ENCODE peak calls at places on chromosome 14, in ten cellular contexts. S, G, I, E, W, D, L, V, M and X are unnamed samples.

GRCh38 chr14:57747036-57747435 is 118.9 kb downstream of the SLC35F4 start:
- DNase-seq in W (peak), E (no peak), S (no peak), V (no peak), I (no peak), M (no peak), L (no peak), G (no peak), D (no peak), X (peak)

GRCh38 chr14:89957791-89958190 is 2.1 kb downstream of the TDP1 start:
- DNase-seq in D (no peak), V (no peak), W (no peak), M (no peak), L (no peak), E (no peak), I (no peak), G (no peak), S (no peak), X (no peak)

GRCh38 chr14:72751276-72752033 is 142.4 kb downstream of the DPF3 start:
- DNase-seq in S (no peak), G (no peak), E (no peak), M (no peak), L (no peak), D (no peak), W (no peak), V (no peak), I (no peak), X (no peak)

GRCh38 chr14:49553892-49554291 is 32.3 kb downstream of the RPS29 start:
- DNase-seq in W (no peak), D (no peak), V (no peak), I (no peak), S (no peak), E (no peak), M (no peak), G (no peak), L (no peak), X (no peak)

GRCh38 chr14:48936352-48936751 is 649.8 kb downstream of the RPS29 start:
- DNase-seq in M (no peak), S (no peak), V (no peak), G (no peak), I (no peak), L (no peak), E (no peak), W (peak), D (no peak), X (no peak)

GRCh38 chr14:59352951-59353350 is 112.2 kb downstream of the GPR135 start:
- DNase-seq in M (no peak), S (no peak), I (no peak), L (no peak), W (no peak), V (no peak), D (no peak), G (no peak), E (no peak), X (no peak)

GRCh38 chr14:37594238-37594915 is 672 bp downstream of the FOXA1 start:
- DNase-seq in E (peak), G (no peak), S (peak), I (no peak), D (peak), W (peak), V (no peak), M (peak), L (peak), X (peak)

GRCh38 chr14:71523630-71524320 is 408.5 kb upstream of the RGS6 start:
- DNase-seq in E (no peak), V (no peak), I (peak), W (no peak), G (no peak), D (no peak), L (no peak), S (no peak), M (no peak), X (no peak)

GRCh38 chr14:90491221-90491867 is 94.5 kb downstream of the CALM1 start:
- DNase-seq in I (no peak), L (peak), W (peak), S (no peak), G (peak), M (no peak), D (no peak), E (no peak), V (no peak), X (peak)

GRCh38 chr14:99537399-99537798 is 56.2 kb downstream of the CCNK start:
- DNase-seq in E (no peak), G (no peak), W (peak), D (no peak), V (no peak), I (no peak), M (no peak), S (no peak), L (no peak), X (no peak)

GRCh38 chr14:54001189-54001878 is 44.7 kb upstream of the BMP4 start:
- DNase-seq in V (no peak), L (no peak), G (no peak), I (no peak), W (no peak), M (no peak), E (peak), S (no peak), D (no peak), X (no peak)

GRCh38 chr14:55373784-55374725 is 37.6 kb downstream of the ATG14 start:
- DNase-seq in G (no peak), V (no peak), I (peak), S (no peak), D (no peak), L (no peak), E (no peak), W (peak), M (no peak), X (no peak)

GRCh38 chr14:50399251-50400032 is 2.8 kb upstream of the CDKL1 start:
- DNase-seq in E (no peak), G (peak), D (no peak), W (peak), M (no peak), I (no peak), V (no peak), L (no peak), S (no peak), X (peak)

GRCh38 chr14:76834296-76834695 is 8.1 kb downstream of the LRRC74A start:
- DNase-seq in L (no peak), W (no peak), S (no peak), V (no peak), M (no peak), D (no peak), I (no peak), G (no peak), E (peak), X (peak)
- H3K4me3 ChIP-seq in L (no peak), W (no peak), S (no peak), V (no peak), M (no peak), D (no peak), I (no peak), G (no peak), E (no peak), X (no peak)

GRCh38 chr14:28754209-28754985 is 12.2 kb upstream of the FOXG1 start:
- DNase-seq in D (peak), G (no peak), V (no peak), M (no peak), I (peak), S (no peak), E (peak), L (no peak), W (peak), X (peak)
- TF ChIP-seq CTCF in D (peak), G (peak), V (peak), M (peak), I (peak), S (no peak), E (peak), L (peak), W (peak), X (peak)

GRCh38 chr14:87111741-87112140 is 881.2 kb downstream of the GALC start:
- DNase-seq in M (no peak), E (no peak), G (no peak), V (no peak), D (no peak), L (no peak), I (no peak), S (no peak), W (no peak), X (no peak)

GRCh38 chr14:87113286-87113685 is 879.7 kb downstream of the GALC start:
- DNase-seq in D (no peak), E (no peak), M (no peak), V (no peak), S (no peak), G (no peak), W (no peak), I (no peak), L (no peak), X (no peak)

GRCh38 chr14:87108726-87109125 is 884.3 kb downstream of the GALC start:
- DNase-seq in L (no peak), G (no peak), I (no peak), V (no peak), S (no peak), M (no peak), W (peak), E (no peak), D (no peak), X (no peak)

GRCh38 chr14:87111141-87111540 is 881.8 kb downstream of the GALC start:
- DNase-seq in W (no peak), L (no peak), E (no peak), M (no peak), G (no peak), I (no peak), D (no peak), V (no peak), S (no peak), X (no peak)

DNA sequence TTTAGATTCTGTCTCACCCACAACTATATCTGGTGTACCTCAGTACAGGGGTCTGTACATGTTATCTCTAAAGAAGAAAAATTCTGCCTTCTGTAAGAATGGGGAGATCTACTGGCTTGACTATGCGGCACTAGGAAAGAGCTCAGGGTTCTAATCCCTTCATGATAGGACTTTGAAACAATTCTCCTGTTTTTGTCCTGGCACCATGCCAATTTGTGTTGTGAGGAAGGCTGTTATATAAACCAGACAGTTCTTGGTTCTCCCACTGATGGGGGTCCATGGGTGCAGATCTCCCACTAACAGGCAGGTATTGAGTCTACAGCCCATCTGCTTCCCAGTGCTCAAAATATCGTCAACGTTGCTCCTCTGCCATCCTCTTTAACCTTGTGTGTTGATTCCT is 883.7 kb downstream of the GALC start:
- DNase-seq in V (no peak), S (no peak), E (no peak), M (no peak), G (no peak), I (no peak), W (no peak), L (no peak), D (no peak), X (no peak)
- H3K4me3 ChIP-seq in V (no peak), S (no peak), E (no peak), M (no peak), G (no peak), I (no peak), W (no peak), L (no peak), D (no peak), X (no peak)

DNA sequence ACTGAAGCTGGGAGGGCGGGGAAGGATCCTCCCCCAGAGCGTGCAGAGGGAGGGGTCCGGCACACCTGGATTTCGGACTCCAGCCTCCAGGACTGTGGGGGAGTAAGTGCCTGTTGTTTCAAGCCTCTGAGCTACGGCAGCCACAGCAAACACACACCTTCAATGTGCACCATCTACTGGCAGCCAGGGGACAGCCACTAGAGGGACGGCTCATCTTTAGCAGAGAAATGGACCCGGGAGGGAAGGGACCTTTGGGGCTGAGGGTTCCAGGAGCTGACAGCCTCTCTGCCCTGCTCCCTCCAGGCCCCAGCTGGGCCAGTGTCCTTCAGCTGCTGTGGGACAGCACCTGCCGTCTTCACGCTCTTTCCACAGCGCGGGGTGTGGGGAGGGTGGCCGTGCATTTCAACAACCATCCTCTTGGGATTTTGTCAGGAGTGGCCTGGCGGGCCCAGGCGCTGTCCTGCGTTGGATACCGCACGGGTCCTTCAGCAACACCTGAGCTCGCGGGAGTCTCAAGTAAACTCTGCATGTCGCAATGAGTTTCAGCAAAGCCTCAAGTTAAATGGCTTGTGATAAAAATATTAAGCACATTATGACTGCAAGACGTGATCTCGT is 209.2 kb upstream of the C14orf180 start:
- DNase-seq in M (no peak), G (no peak), W (no peak), L (peak), V (no peak), S (no peak), D (no peak), E (peak), I (no peak), X (no peak)
- TF ChIP-seq CTCF in M (peak), G (peak), W (no peak), L (peak), V (no peak), S (no peak), D (no peak), E (peak), I (peak), X (peak)

GRCh38 chr14:102827716-102828115 is 50.5 kb downstream of the TRAF3 start:
- DNase-seq in S (no peak), E (no peak), D (no peak), G (no peak), M (no peak), I (no peak), L (no peak), V (no peak), W (no peak), X (no peak)

GRCh38 chr14:102826161-102826560 is 48.9 kb downstream of the TRAF3 start:
- DNase-seq in E (no peak), M (no peak), D (no peak), G (no peak), W (no peak), V (no peak), I (no peak), L (no peak), S (no peak), X (no peak)

GRCh38 chr14:102829106-102829505 is 51.9 kb downstream of the TRAF3 start:
- DNase-seq in V (no peak), M (no peak), G (no peak), S (no peak), W (peak), D (no peak), L (no peak), I (no peak), E (no peak), X (no peak)

GRCh38 chr14:102826751-102827675 is 49.8 kb downstream of the TRAF3 start:
- DNase-seq in S (no peak), I (no peak), D (no peak), V (no peak), G (no peak), E (no peak), W (no peak), M (no peak), L (no peak), X (no peak)

GRCh38 chr14:102828201-102828600 is 51.0 kb downstream of the TRAF3 start:
- DNase-seq in E (no peak), W (no peak), D (no peak), G (no peak), V (no peak), I (no peak), L (no peak), M (no peak), S (no peak), X (no peak)
- H3K4me3 ChIP-seq in E (no peak), W (no peak), D (no peak), G (no peak), V (no peak), I (no peak), L (peak), M (peak), S (peak), X (no peak)

GRCh38 chr14:23483216-23483854 is 13.8 kb downstream of the NGDN start:
- DNase-seq in W (peak), D (no peak), V (no peak), M (no peak), G (no peak), E (peak), L (no peak), I (no peak), S (no peak), X (no peak)
- TF ChIP-seq CTCF in W (peak), D (peak), V (no peak), M (no peak), G (no peak), E (peak), L (no peak), I (peak), S (no peak), X (no peak)

GRCh38 chr14:94476018-94476417 is at the start of gene SERPINA9:
- DNase-seq in W (no peak), S (no peak), E (no peak), G (no peak), L (no peak), M (no peak), I (no peak), D (no peak), V (no peak), X (no peak)
- H3K4me3 ChIP-seq in W (no peak), S (no peak), E (no peak), G (no peak), L (no peak), M (no peak), I (no peak), D (no peak), V (no peak), X (no peak)

GRCh38 chr14:102155150-102155549 is 15.5 kb downstream of the WDR20 start:
- DNase-seq in M (no peak), D (no peak), I (no peak), V (no peak), G (no peak), W (peak), E (peak), L (no peak), S (no peak), X (no peak)

GRCh38 chr14:102150083-102150482 is 10.4 kb downstream of the WDR20 start:
- DNase-seq in W (no peak), E (no peak), G (no peak), V (no peak), D (no peak), S (no peak), M (no peak), I (no peak), L (no peak), X (no peak)

GRCh38 chr14:102157346-102157745 is 17.6 kb downstream of the WDR20 start:
- DNase-seq in I (no peak), W (no peak), G (no peak), V (no peak), E (no peak), L (no peak), D (no peak), M (no peak), S (no peak), X (no peak)

GRCh38 chr14:102150636-102151195 is 11.0 kb downstream of the WDR20 start:
- DNase-seq in M (no peak), G (no peak), E (peak), W (no peak), S (no peak), V (no peak), L (no peak), I (no peak), D (no peak), X (no peak)

GRCh38 chr14:102154121-102154520 is 14.4 kb downstream of the WDR20 start:
- DNase-seq in G (no peak), W (no peak), S (no peak), E (no peak), M (no peak), I (no peak), L (no peak), V (no peak), D (no peak), X (no peak)
- TF ChIP-seq CTCF in G (no peak), W (no peak), S (no peak), E (no peak), M (no peak), I (no peak), L (no peak), V (no peak), D (no peak), X (no peak)

DNA sequence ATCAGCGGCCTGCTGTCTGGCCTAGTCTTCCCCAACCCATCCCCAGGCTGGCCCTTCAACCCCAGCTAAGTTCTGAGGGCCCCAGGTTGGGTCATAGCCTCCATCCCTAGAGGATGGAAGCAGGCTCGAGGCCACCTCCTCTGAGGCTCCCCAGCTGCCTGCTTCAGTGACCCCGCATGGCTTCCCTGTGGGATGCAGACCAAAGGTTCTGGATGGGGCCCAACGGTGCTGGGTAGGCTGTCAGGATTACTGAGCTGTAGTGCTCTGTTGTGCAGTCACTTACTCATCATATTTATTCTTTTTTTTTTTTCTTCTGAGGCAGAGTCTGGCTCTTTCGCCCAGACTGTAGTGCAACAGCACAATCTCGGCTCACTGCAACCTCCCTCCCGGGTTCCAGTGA is 92.0 kb downstream of the IRF2BPL start:
- DNase-seq in M (no peak), W (peak), V (no peak), I (no peak), D (no peak), E (no peak), G (no peak), S (no peak), L (no peak), X (no peak)
- H3K4me3 ChIP-seq in M (no peak), W (no peak), V (no peak), I (no peak), D (no peak), E (no peak), G (no peak), S (no peak), L (no peak), X (no peak)

DNA sequence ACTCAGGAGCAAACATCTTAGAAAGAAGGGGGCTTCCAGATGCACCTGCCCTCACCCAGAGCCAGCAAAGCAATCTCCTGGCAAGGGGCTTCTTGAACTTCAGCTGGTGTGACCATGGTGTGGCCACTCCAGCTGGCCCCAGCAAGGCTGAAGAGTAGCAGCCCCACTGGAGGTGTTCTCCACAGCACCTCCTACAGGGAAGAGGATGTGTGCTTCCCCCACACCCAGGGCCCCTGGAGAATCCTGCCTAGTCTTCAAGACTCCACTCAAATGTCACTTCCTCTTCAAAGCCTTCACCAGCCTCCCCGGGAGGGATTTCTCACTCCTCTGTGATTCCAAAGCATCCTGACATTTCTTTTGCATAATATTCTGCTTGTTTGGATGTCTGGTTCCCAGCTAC is 8.5 kb downstream of the RAB15 start:
- DNase-seq in M (no peak), S (no peak), E (no peak), W (no peak), L (no peak), I (no peak), V (no peak), D (no peak), G (no peak), X (no peak)
- TF ChIP-seq CTCF in M (no peak), S (no peak), E (peak), W (no peak), L (no peak), I (peak), V (no peak), D (no peak), G (no peak), X (no peak)